ENCODE peak calls at places on chromosomes 1 and 21, in ten cellular contexts. One of them, this sample, is unnamed.
A peak's percentile ranks its signal among the peaks of the same experiment; 100 is the strongest.

GRCh38 chr1:27873671-27874384 is 1.5 kb downstream of the THEMIS2 start:
- DNase-seq in RWPE1: no peak
- DNase-seq in left ventricle myocardium inferior: no peak
- DNase-seq in OCI-LY7: no peak
- DNase-seq in lower leg skin: peak; percentile 75
- DNase-seq in ascending aorta: no peak
- DNase-seq in WERI-Rb-1: no peak
- DNase-seq in progenitor cell of endocrine pancreas: no peak
- DNase-seq in psoas muscle: peak; percentile 53
- DNase-seq in prostate gland: no peak
- DNase-seq in this sample: peak; percentile 23

GRCh38 chr1:30525980-30526651 is 197.3 kb downstream of the MATN1 start:
- DNase-seq in prostate gland: no peak
- DNase-seq in left ventricle myocardium inferior: peak; percentile 35
- DNase-seq in psoas muscle: peak; percentile 82
- DNase-seq in ascending aorta: no peak
- DNase-seq in WERI-Rb-1: no peak
- DNase-seq in progenitor cell of endocrine pancreas: no peak
- DNase-seq in RWPE1: peak; percentile 64
- DNase-seq in lower leg skin: peak; percentile 90
- DNase-seq in OCI-LY7: no peak
- DNase-seq in this sample: peak; percentile 39

GRCh38 chr1:162878000-162878596 is 17.1 kb upstream of the CCDC190 start:
- DNase-seq in progenitor cell of endocrine pancreas: peak; percentile 38
- DNase-seq in lower leg skin: no peak
- DNase-seq in WERI-Rb-1: peak; percentile 83
- DNase-seq in RWPE1: peak; percentile 44
- DNase-seq in ascending aorta: no peak
- DNase-seq in prostate gland: peak; percentile 44
- DNase-seq in left ventricle myocardium inferior: peak; percentile 22
- DNase-seq in psoas muscle: peak; percentile 61
- DNase-seq in OCI-LY7: peak; percentile 3
- DNase-seq in this sample: peak; percentile 37

GRCh38 chr21:46023126-46023985 is 41.8 kb downstream of the COL6A1 start:
- DNase-seq in ascending aorta: no peak
- DNase-seq in OCI-LY7: no peak
- DNase-seq in left ventricle myocardium inferior: no peak
- DNase-seq in lower leg skin: no peak
- DNase-seq in prostate gland: no peak
- DNase-seq in WERI-Rb-1: no peak
- DNase-seq in RWPE1: no peak
- DNase-seq in psoas muscle: no peak
- DNase-seq in progenitor cell of endocrine pancreas: no peak
- DNase-seq in this sample: no peak

GRCh38 chr1:61241411-61241838 is 159.1 kb downstream of the NFIA start:
- DNase-seq in ascending aorta: no peak
- DNase-seq in psoas muscle: peak; percentile 81
- DNase-seq in lower leg skin: no peak
- DNase-seq in progenitor cell of endocrine pancreas: no peak
- DNase-seq in RWPE1: no peak
- DNase-seq in left ventricle myocardium inferior: peak; percentile 36
- DNase-seq in WERI-Rb-1: no peak
- DNase-seq in OCI-LY7: no peak
- DNase-seq in prostate gland: peak; percentile 80
- DNase-seq in this sample: no peak

GRCh38 chr1:20633190-20634064 is at the start of gene PINK1:
- DNase-seq in progenitor cell of endocrine pancreas: peak; percentile 90
- DNase-seq in prostate gland: peak; percentile 73
- DNase-seq in RWPE1: peak; percentile 90
- DNase-seq in left ventricle myocardium inferior: peak; percentile 77
- DNase-seq in OCI-LY7: peak; percentile 82
- DNase-seq in lower leg skin: peak; percentile 96
- DNase-seq in ascending aorta: peak; percentile 33
- DNase-seq in WERI-Rb-1: peak; percentile 83
- DNase-seq in psoas muscle: peak; percentile 89
- DNase-seq in this sample: peak; percentile 60

GRCh38 chr1:72000809-72001208 is 281.5 kb downstream of the NEGR1 start:
- DNase-seq in left ventricle myocardium inferior: no peak
- DNase-seq in ascending aorta: no peak
- DNase-seq in lower leg skin: no peak
- DNase-seq in RWPE1: peak; percentile 1
- DNase-seq in OCI-LY7: no peak
- DNase-seq in psoas muscle: no peak
- DNase-seq in prostate gland: no peak
- DNase-seq in progenitor cell of endocrine pancreas: no peak
- DNase-seq in WERI-Rb-1: peak; percentile 49
- DNase-seq in this sample: no peak

GRCh38 chr1:204928671-204929486 is 58.2 kb downstream of the NFASC start:
- DNase-seq in RWPE1: no peak
- DNase-seq in progenitor cell of endocrine pancreas: no peak
- DNase-seq in lower leg skin: peak; percentile 64
- DNase-seq in prostate gland: no peak
- DNase-seq in psoas muscle: no peak
- DNase-seq in WERI-Rb-1: peak; percentile 97
- DNase-seq in left ventricle myocardium inferior: no peak
- DNase-seq in ascending aorta: no peak
- DNase-seq in OCI-LY7: no peak
- DNase-seq in this sample: no peak

GRCh38 chr21:18041012-18041411 is 203.6 kb upstream of the CHODL start:
- DNase-seq in lower leg skin: no peak
- DNase-seq in prostate gland: no peak
- DNase-seq in progenitor cell of endocrine pancreas: no peak
- DNase-seq in psoas muscle: no peak
- DNase-seq in WERI-Rb-1: peak; percentile 64
- DNase-seq in ascending aorta: no peak
- DNase-seq in left ventricle myocardium inferior: no peak
- DNase-seq in OCI-LY7: peak; percentile 20
- DNase-seq in RWPE1: no peak
- DNase-seq in this sample: no peak

DNA sequence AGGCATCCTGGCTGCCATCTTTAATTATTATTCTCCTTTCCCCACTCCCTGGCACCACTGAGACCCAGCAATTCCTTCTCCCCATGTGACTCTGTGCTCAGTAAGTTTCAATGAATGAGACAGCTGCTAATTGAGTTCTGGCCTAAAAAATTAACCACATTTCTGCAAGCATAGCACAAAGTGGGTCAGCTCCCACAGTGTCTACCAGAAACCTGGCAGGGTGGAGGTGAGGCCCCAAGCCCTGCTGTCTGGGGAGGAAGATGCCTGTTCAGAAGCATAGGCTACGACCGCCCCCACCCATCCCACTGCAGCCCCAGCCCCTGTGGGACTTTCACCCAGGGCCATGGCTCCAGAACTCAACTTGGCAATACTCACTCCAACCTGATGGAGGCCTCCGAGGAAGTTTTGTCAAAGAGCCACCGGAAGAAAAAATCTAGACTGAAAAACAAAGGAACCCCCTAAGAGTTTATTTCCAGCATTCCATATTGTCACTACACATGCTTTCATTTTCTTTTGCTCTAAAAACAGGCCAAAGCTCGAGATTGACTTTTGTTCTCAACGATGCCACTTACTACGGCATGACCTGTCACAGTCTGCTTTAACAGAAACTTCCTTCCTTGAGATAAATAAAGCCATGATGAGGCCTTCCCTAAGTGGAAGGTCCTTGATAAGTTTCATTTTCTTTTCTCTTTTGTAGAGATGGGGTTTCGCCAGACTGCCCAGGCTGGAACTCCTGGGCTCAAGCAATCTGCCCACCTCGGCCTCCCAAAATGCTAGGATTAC is 26.5 kb downstream of the TMEM63A start:
- DNase-seq in lower leg skin: no peak
- DNase-seq in ascending aorta: no peak
- DNase-seq in OCI-LY7: no peak
- DNase-seq in left ventricle myocardium inferior: no peak
- DNase-seq in WERI-Rb-1: no peak
- DNase-seq in RWPE1: no peak
- DNase-seq in progenitor cell of endocrine pancreas: no peak
- DNase-seq in prostate gland: no peak
- DNase-seq in psoas muscle: peak; percentile 29
- DNase-seq in this sample: no peak
- TF ChIP-seq CTCF in lower leg skin: no peak
- TF ChIP-seq CTCF in ascending aorta: no peak
- TF ChIP-seq CTCF in OCI-LY7: no peak
- TF ChIP-seq CTCF in left ventricle myocardium inferior: no peak
- TF ChIP-seq CTCF in WERI-Rb-1: no peak
- TF ChIP-seq CTCF in RWPE1: no peak
- TF ChIP-seq CTCF in progenitor cell of endocrine pancreas: peak; percentile 11
- TF ChIP-seq CTCF in prostate gland: no peak
- TF ChIP-seq CTCF in psoas muscle: no peak
- TF ChIP-seq CTCF in this sample: no peak

DNA sequence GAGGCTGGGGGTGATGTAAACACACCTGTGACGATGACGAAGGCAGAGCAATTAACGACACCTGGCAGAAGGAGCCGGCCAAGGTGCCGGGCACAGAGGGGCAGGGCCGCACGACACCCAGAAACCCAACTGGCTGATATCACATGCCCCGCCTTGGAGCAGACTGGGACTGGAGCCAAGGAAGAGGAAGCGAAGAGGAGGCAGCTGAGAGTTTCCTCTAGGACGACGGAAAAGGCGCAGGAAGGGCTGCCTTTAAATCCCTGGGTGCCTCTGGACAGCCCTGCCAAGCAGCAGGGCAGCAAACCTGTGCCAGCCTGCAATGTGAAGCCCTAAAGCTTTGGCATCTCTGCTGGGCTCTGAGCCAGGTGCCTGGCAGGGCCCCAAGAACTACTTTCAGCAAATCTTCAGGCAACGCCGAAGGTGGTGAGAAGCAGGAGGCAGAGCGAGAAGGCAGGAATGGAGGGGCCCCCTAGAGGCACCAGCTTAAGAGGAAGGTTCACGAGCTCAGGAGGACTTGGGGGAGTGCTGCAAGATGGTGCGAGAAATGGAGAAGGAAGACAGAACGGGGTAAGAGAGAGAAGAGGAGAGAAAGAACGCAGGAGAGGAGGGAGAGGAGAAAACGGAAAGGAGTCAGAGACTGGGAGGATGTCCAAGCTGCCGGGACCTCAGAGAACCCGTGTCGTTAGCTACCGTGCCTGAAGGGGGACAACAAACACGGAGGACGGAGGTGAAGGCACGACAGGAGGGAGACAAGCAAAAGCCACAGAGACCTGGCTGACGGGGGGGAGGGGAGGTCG is 25.3 kb upstream of the PEF1 start:
- DNase-seq in psoas muscle: peak; percentile 90
- DNase-seq in OCI-LY7: peak; percentile 16
- DNase-seq in left ventricle myocardium inferior: peak; percentile 83
- DNase-seq in prostate gland: peak; percentile 91
- DNase-seq in RWPE1: peak; percentile 77
- DNase-seq in WERI-Rb-1: peak; percentile 58
- DNase-seq in lower leg skin: peak; percentile 92
- DNase-seq in progenitor cell of endocrine pancreas: no peak
- DNase-seq in ascending aorta: peak; percentile 41
- DNase-seq in this sample: no peak
- TF ChIP-seq CTCF in psoas muscle: peak; percentile 8
- TF ChIP-seq CTCF in OCI-LY7: peak; percentile 39
- TF ChIP-seq CTCF in left ventricle myocardium inferior: peak; percentile 35
- TF ChIP-seq CTCF in prostate gland: no peak
- TF ChIP-seq CTCF in RWPE1: peak; percentile 49
- TF ChIP-seq CTCF in WERI-Rb-1: peak; percentile 12
- TF ChIP-seq CTCF in lower leg skin: no peak
- TF ChIP-seq CTCF in progenitor cell of endocrine pancreas: peak; percentile 35
- TF ChIP-seq CTCF in ascending aorta: peak; percentile 26
- TF ChIP-seq CTCF in this sample: no peak

GRCh38 chr1:2190491-2190976 is 4.0 kb downstream of the FAAP20 start:
- DNase-seq in ascending aorta: no peak
- DNase-seq in RWPE1: no peak
- DNase-seq in progenitor cell of endocrine pancreas: no peak
- DNase-seq in OCI-LY7: no peak
- DNase-seq in psoas muscle: no peak
- DNase-seq in left ventricle myocardium inferior: no peak
- DNase-seq in lower leg skin: no peak
- DNase-seq in WERI-Rb-1: no peak
- DNase-seq in prostate gland: no peak
- DNase-seq in this sample: no peak
- TF ChIP-seq CTCF in ascending aorta: no peak
- TF ChIP-seq CTCF in RWPE1: no peak
- TF ChIP-seq CTCF in progenitor cell of endocrine pancreas: no peak
- TF ChIP-seq CTCF in OCI-LY7: no peak
- TF ChIP-seq CTCF in psoas muscle: no peak
- TF ChIP-seq CTCF in left ventricle myocardium inferior: no peak
- TF ChIP-seq CTCF in lower leg skin: no peak
- TF ChIP-seq CTCF in WERI-Rb-1: no peak
- TF ChIP-seq CTCF in prostate gland: no peak
- TF ChIP-seq CTCF in this sample: no peak

GRCh38 chr1:186189156-186189555 is 185.9 kb downstream of the TPR start:
- DNase-seq in psoas muscle: no peak
- DNase-seq in WERI-Rb-1: no peak
- DNase-seq in left ventricle myocardium inferior: no peak
- DNase-seq in OCI-LY7: no peak
- DNase-seq in prostate gland: no peak
- DNase-seq in progenitor cell of endocrine pancreas: no peak
- DNase-seq in RWPE1: no peak
- DNase-seq in lower leg skin: no peak
- DNase-seq in ascending aorta: no peak
- DNase-seq in this sample: no peak

GRCh38 chr1:186191511-186191910 is 183.5 kb downstream of the TPR start:
- DNase-seq in left ventricle myocardium inferior: no peak
- DNase-seq in prostate gland: no peak
- DNase-seq in progenitor cell of endocrine pancreas: no peak
- DNase-seq in RWPE1: no peak
- DNase-seq in ascending aorta: no peak
- DNase-seq in OCI-LY7: no peak
- DNase-seq in psoas muscle: no peak
- DNase-seq in lower leg skin: no peak
- DNase-seq in WERI-Rb-1: no peak
- DNase-seq in this sample: no peak

GRCh38 chr1:186188004-186188539 is 187.0 kb downstream of the TPR start:
- DNase-seq in OCI-LY7: no peak
- DNase-seq in WERI-Rb-1: no peak
- DNase-seq in prostate gland: no peak
- DNase-seq in progenitor cell of endocrine pancreas: no peak
- DNase-seq in ascending aorta: no peak
- DNase-seq in psoas muscle: no peak
- DNase-seq in left ventricle myocardium inferior: no peak
- DNase-seq in RWPE1: peak; percentile 82
- DNase-seq in lower leg skin: no peak
- DNase-seq in this sample: no peak

GRCh38 chr1:186187601-186188000 is 187.5 kb downstream of the TPR start:
- DNase-seq in OCI-LY7: no peak
- DNase-seq in prostate gland: no peak
- DNase-seq in lower leg skin: no peak
- DNase-seq in progenitor cell of endocrine pancreas: no peak
- DNase-seq in psoas muscle: no peak
- DNase-seq in left ventricle myocardium inferior: no peak
- DNase-seq in ascending aorta: no peak
- DNase-seq in RWPE1: peak; percentile 61
- DNase-seq in WERI-Rb-1: no peak
- DNase-seq in this sample: no peak

DNA sequence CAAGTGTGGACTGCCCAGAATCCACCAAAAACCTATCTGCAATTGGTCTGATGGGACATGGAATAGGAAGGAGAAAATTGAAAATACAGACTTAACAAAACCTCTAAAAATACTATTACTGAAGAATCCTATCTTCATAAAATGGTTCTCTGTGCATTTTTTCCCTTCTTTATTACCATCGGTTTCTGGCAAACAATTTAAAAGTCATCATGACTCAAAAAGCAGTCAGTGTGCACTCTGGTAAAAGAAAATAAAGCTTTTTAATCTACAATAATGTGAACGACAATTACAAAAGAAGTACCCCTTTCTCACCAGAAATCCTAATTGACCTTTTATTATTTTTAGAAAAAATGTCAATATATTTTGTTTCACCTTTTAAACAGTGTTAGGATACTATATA is 186.3 kb downstream of the TPR start:
- DNase-seq in left ventricle myocardium inferior: no peak
- DNase-seq in RWPE1: no peak
- DNase-seq in lower leg skin: no peak
- DNase-seq in OCI-LY7: no peak
- DNase-seq in WERI-Rb-1: no peak
- DNase-seq in ascending aorta: no peak
- DNase-seq in prostate gland: no peak
- DNase-seq in psoas muscle: no peak
- DNase-seq in progenitor cell of endocrine pancreas: no peak
- DNase-seq in this sample: no peak
- TF ChIP-seq CTCF in left ventricle myocardium inferior: no peak
- TF ChIP-seq CTCF in RWPE1: no peak
- TF ChIP-seq CTCF in lower leg skin: no peak
- TF ChIP-seq CTCF in OCI-LY7: no peak
- TF ChIP-seq CTCF in WERI-Rb-1: no peak
- TF ChIP-seq CTCF in ascending aorta: no peak
- TF ChIP-seq CTCF in prostate gland: no peak
- TF ChIP-seq CTCF in psoas muscle: no peak
- TF ChIP-seq CTCF in progenitor cell of endocrine pancreas: no peak
- TF ChIP-seq CTCF in this sample: no peak